ENCODE peak calls at places on chromosomes 2 and 18, in six cellular contexts. A, V, J, Y, E and G are unnamed samples.
A peak's percentile ranks its signal among the peaks of the same experiment; 100 is the strongest.

GRCh38 chr2:120463527-120463926 is 117.6 kb downstream of the INHBB start:
- DNase-seq in E (no peak), Y (no peak), A (no peak), V (no peak), J (no peak), G (peak; percentile 12)

GRCh38 chr2:71646028-71646427 is 192.7 kb downstream of the DYSF start:
- DNase-seq in Y (no peak), J (no peak), A (no peak), E (peak; percentile 90), V (peak; percentile 88), G (no peak)

GRCh38 chr2:196563876-196564275 is 75.6 kb upstream of the CCDC150 start:
- DNase-seq in A (no peak), V (no peak), Y (no peak), E (no peak), J (no peak), G (no peak)

GRCh38 chr2:191626497-191627151 is 51.3 kb upstream of the NABP1 start:
- DNase-seq in Y (no peak), A (no peak), V (peak; percentile 87), J (no peak), E (peak; percentile 89), G (no peak)

GRCh38 chr2:148670773-148671172 is 26.2 kb downstream of the EPC2 start:
- DNase-seq in J (no peak), A (no peak), V (peak; percentile 25), E (no peak), Y (no peak), G (no peak)

GRCh38 chr2:149552830-149553229 is 34.7 kb downstream of the MMADHC start:
- DNase-seq in A (no peak), Y (no peak), J (no peak), E (no peak), V (no peak), G (no peak)

GRCh38 chr2:46315103-46315890 is 18.1 kb downstream of the EPAS1 start:
- DNase-seq in A (no peak), Y (no peak), E (peak; percentile 96), J (no peak), V (peak; percentile 97), G (no peak)

GRCh38 chr2:42084231-42084671 is 36.4 kb downstream of the PKDCC start:
- DNase-seq in V (peak; percentile 93), J (no peak), Y (no peak), E (peak; percentile 77), A (no peak), G (no peak)

GRCh38 chr18:54215069-54215468 is 9.4 kb downstream of the MBD2 start:
- DNase-seq in A (no peak), V (peak; percentile 44), E (peak; percentile 74), J (no peak), Y (no peak), G (no peak)

GRCh38 chr2:200763422-200763821 is 48.3 kb upstream of the BZW1 start:
- DNase-seq in A (no peak), V (peak; percentile 74), E (no peak), Y (no peak), J (no peak), G (no peak)

GRCh38 chr18:9575558-9575957 is 38.8 kb downstream of the PPP4R1 start:
- DNase-seq in Y (peak; percentile 98), V (peak; percentile 92), J (peak; percentile 49), A (peak; percentile 34), E (peak; percentile 94), G (peak; percentile 56)

GRCh38 chr2:8437228-8437948 is 244.5 kb upstream of the ID2 start:
- DNase-seq in A (no peak), E (peak; percentile 33), Y (no peak), V (peak; percentile 19), J (no peak), G (no peak)

GRCh38 chr2:185241556-185241955 is 497.0 kb upstream of the FSIP2 start:
- DNase-seq in A (no peak), V (no peak), Y (no peak), E (no peak), J (no peak), G (no peak)

DNA sequence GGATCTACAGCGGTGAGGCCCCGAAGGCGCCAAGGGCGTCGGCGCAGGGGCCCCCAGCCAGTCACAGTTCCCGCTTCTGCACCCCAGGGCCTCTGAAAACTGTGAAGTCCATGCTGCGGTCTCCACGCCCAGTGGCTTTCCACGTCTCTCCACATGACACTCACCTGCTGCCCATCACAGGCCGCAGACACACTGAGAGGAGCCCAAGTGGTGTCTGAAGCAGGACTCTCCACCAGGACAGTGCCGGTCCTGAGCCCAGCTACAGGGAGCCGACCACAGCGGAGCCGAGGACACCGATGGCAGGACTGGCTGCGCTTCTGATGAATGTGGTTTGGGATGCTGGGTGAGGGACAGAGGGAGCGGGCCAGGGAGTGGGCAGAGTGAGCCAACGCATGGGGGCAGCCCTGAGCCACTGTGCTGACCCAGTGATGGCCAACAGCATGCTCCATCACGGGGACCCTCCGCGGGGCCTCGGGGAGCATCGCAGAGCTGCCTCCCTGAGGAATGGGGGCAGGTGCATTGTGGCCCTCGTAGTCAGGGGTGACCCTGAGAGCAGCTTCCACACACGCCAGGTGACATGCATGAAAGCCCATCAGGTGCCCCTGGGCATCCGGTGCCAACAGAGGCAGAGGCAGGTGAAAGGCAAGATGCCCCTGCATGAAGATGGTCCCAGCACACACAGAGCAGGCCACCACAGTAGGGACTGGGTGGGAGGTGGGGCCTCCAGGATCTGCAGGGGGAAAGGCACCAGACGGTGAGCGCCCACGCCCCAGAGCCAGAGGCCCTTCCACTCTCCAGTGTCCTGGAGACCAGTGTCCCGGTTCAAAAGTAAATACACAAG is 116.6 kb downstream of the HDAC4 start:
- DNase-seq in Y (no peak), J (peak; percentile 51), A (no peak), V (no peak), E (no peak), G (peak; percentile 31)
- TF ChIP-seq CTCF in Y (no peak), J (peak; percentile 57), A (no peak), V (peak; percentile 9), E (no peak), G (no peak)

DNA sequence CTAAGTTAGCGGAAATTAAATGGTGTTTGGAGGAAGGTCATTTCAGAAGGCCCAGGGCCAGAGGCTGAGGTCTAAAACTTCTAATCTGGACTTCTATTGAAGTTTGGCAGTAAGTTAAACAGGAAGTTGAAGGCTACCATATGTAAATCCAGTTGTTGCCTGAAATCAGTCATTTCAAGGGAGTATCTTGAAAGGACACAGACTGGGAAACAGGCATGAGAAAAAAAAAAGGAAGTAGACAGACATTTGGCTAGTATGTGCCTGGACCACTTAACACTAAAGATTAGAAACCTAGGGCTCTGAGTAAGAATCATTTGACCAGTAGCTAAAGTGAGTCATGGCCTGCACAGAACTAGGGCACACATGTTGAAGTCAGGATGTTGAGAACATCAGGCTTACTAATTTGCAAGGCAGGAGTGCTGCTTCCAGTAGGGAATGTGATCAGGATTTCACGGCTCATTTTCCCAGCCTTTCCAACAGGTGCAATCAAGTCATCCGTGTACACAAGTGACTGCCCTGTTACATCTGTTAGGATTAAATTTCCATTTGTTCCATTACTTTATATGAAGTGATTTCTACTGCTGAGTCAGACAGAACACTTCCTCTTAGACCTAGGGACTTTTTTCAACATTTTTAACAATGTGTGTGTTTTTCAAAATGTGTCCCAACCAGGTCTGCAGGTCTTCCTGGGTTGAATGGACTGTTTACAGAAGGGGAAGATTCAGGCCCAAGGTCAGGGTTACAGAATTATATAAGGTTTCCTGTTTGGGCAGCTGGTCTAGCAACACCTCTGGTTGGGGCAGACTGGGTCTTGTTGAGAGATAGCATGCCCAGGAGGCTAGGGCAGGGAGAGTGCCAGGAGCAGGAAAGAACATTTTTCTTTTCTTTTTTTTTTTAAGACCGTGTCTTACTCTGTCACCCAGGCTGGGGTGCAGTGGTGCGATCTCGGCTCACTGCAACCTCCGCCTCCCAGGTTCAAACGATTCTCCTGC is 145.6 kb downstream of the TGIF1 start:
- DNase-seq in V (peak; percentile 99), J (no peak), A (no peak), E (peak; percentile 94), Y (no peak), G (no peak)
- TF ChIP-seq CTCF in V (no peak), J (no peak), A (no peak), E (no peak), Y (no peak), G (no peak)

GRCh38 chr2:21970971-21971370 is 847.2 kb downstream of the TDRD15 start:
- DNase-seq in E (no peak), V (no peak), Y (peak; percentile 2), A (no peak), J (no peak), G (no peak)

GRCh38 chr2:21972580-21972979 is 848.8 kb downstream of the TDRD15 start:
- DNase-seq in A (no peak), Y (no peak), V (no peak), J (no peak), E (no peak), G (peak; percentile 52)
- TF ChIP-seq CTCF in A (no peak), Y (no peak), V (no peak), J (peak; percentile 43), E (no peak), G (no peak)

GRCh38 chr2:210337159-210337558 is 22.2 kb upstream of the MYL1 start:
- DNase-seq in E (no peak), Y (no peak), A (no peak), J (no peak), V (no peak), G (no peak)
- TF ChIP-seq CTCF in E (no peak), Y (no peak), A (no peak), J (peak; percentile 30), V (no peak), G (no peak)

GRCh38 chr2:715847-716573 is 38.8 kb upstream of the TMEM18 start:
- DNase-seq in E (no peak), Y (peak; percentile 44), A (no peak), J (no peak), V (no peak), G (no peak)
- TF ChIP-seq CTCF in E (peak; percentile 55), Y (peak; percentile 51), A (peak; percentile 63), J (peak; percentile 82), V (peak; percentile 58), G (peak; percentile 54)

GRCh38 chr2:194822657-194823056 is 834.4 kb upstream of the SLC39A10 start:
- DNase-seq in Y (no peak), A (no peak), J (no peak), V (no peak), E (no peak), G (no peak)

GRCh38 chr2:194822097-194822496 is 834.9 kb upstream of the SLC39A10 start:
- DNase-seq in J (no peak), A (no peak), Y (no peak), E (no peak), V (no peak), G (no peak)

GRCh38 chr2:194824450-194824849 is 832.6 kb upstream of the SLC39A10 start:
- DNase-seq in Y (no peak), A (no peak), E (no peak), J (no peak), V (no peak), G (no peak)

GRCh38 chr2:194815475-194815874 is 841.6 kb upstream of the SLC39A10 start:
- DNase-seq in A (no peak), E (no peak), V (peak; percentile 7), J (no peak), Y (no peak), G (no peak)

GRCh38 chr2:194819367-194819766 is 837.7 kb upstream of the SLC39A10 start:
- DNase-seq in Y (peak; percentile 12), A (no peak), V (no peak), J (no peak), E (no peak), G (no peak)
- TF ChIP-seq CTCF in Y (no peak), A (peak; percentile 32), V (no peak), J (peak; percentile 50), E (no peak), G (no peak)